ENCODE peak calls at places on chromosome 22, in five cellular contexts. One of them, this sample, is unnamed.
A peak's percentile ranks its signal among the peaks of the same experiment; 100 is the strongest.

GRCh38 chr22:32723632-32724031 is 77.9 kb upstream of the TIMP3 start:
- DNase-seq in WTC11: no peak
- DNase-seq in A549: no peak
- DNase-seq in IMR-90: peak; percentile 96
- DNase-seq in H1: no peak
- DNase-seq in this sample: no peak

GRCh38 chr22:24119476-24119875 is 61.8 kb upstream of the SUSD2 start:
- DNase-seq in WTC11: no peak
- DNase-seq in A549: no peak
- DNase-seq in IMR-90: no peak
- DNase-seq in H1: no peak
- DNase-seq in this sample: no peak

GRCh38 chr22:49735411-49736311 is 92.0 kb downstream of the BRD1 start:
- DNase-seq in WTC11: peak; percentile 81
- DNase-seq in A549: no peak
- DNase-seq in IMR-90: no peak
- DNase-seq in H1: no peak
- DNase-seq in this sample: peak; percentile 60

GRCh38 chr22:29768052-29768680 is 997 bp downstream of the UQCR10 start:
- DNase-seq in WTC11: no peak
- DNase-seq in A549: no peak
- DNase-seq in IMR-90: no peak
- DNase-seq in H1: no peak
- DNase-seq in this sample: no peak

GRCh38 chr22:35174398-35174797 is 82.9 kb upstream of the HMGXB4 start:
- DNase-seq in WTC11: no peak
- DNase-seq in A549: no peak
- DNase-seq in IMR-90: no peak
- DNase-seq in H1: no peak
- DNase-seq in this sample: no peak

GRCh38 chr22:33126881-33127280 is 68.7 kb upstream of the SYN3 start:
- DNase-seq in WTC11: no peak
- DNase-seq in A549: no peak
- DNase-seq in IMR-90: no peak
- DNase-seq in H1: peak; percentile 13
- DNase-seq in this sample: no peak

GRCh38 chr22:42296381-42296853 is 26.0 kb upstream of the TCF20 start:
- DNase-seq in WTC11: peak; percentile 54
- DNase-seq in A549: no peak
- DNase-seq in IMR-90: no peak
- DNase-seq in H1: no peak
- DNase-seq in this sample: no peak

GRCh38 chr22:49765091-49765771 is 62.4 kb downstream of the BRD1 start:
- DNase-seq in WTC11: no peak
- DNase-seq in A549: no peak
- DNase-seq in IMR-90: no peak
- DNase-seq in H1: no peak
- DNase-seq in this sample: no peak

GRCh38 chr22:50674127-50674493 is 1.5 kb downstream of the SHANK3 start:
- DNase-seq in WTC11: no peak
- DNase-seq in A549: no peak
- DNase-seq in IMR-90: no peak
- DNase-seq in H1: no peak
- DNase-seq in this sample: peak; percentile 17

GRCh38 chr22:27937453-27937852 is 18.4 kb upstream of the PITPNB start:
- DNase-seq in WTC11: no peak
- DNase-seq in A549: no peak
- DNase-seq in IMR-90: no peak
- DNase-seq in H1: no peak
- DNase-seq in this sample: no peak

GRCh38 chr22:40954095-40954494 is 2.9 kb downstream of the RBX1 start:
- DNase-seq in WTC11: no peak
- DNase-seq in A549: no peak
- DNase-seq in IMR-90: no peak
- DNase-seq in H1: no peak
- DNase-seq in this sample: no peak
- TF ChIP-seq USF2 in WTC11: no peak
- TF ChIP-seq USF2 in A549: no peak
- TF ChIP-seq USF2 in IMR-90: no peak
- TF ChIP-seq USF2 in H1: no peak
- TF ChIP-seq USF2 in this sample: no peak

GRCh38 chr22:46649176-46650077 is 29.2 kb downstream of the GRAMD4 start:
- DNase-seq in WTC11: no peak
- DNase-seq in A549: peak; percentile 63
- DNase-seq in IMR-90: peak; percentile 71
- DNase-seq in H1: no peak
- DNase-seq in this sample: peak; percentile 31
- TF ChIP-seq USF2 in WTC11: no peak
- TF ChIP-seq USF2 in A549: no peak
- TF ChIP-seq USF2 in IMR-90: no peak
- TF ChIP-seq USF2 in H1: no peak
- TF ChIP-seq USF2 in this sample: no peak

DNA sequence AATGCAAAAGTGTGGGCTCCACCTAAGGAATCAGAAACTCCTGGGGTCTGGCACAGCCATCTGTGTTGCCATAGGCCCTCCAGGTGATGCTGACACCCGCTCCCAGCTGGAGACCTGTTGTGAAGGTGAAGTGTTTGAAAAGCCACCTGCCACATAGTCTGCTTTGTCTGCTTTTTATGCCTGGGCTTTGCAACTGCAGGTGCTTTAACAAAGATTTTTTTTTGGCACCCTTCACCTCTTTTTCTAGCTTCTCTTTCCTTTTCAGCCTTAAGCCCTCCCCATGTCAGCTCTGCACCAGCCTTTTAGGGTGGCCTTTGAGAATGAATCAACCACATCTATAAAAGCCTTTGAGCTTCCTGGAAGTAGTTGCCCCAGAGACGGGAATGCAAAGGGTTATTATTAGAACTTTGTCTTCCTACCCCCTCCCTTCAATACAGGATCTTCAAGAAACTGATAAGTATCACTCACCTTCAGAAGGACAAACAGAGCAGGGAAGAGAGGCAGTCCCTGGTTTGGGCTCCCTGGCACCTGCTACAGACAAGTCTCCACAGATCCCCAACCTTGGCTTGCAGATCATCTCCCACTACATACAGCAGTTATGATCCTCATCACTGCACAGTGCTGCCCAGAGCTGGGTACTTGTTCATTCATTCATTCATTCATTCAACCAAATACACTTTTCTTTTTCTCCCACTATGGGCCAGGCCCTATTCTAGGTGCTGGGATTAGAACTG is 8.1 kb downstream of the PVALB start:
- DNase-seq in WTC11: no peak
- DNase-seq in A549: no peak
- DNase-seq in IMR-90: no peak
- DNase-seq in H1: no peak
- DNase-seq in this sample: no peak
- TF ChIP-seq USF2 in WTC11: no peak
- TF ChIP-seq USF2 in A549: no peak
- TF ChIP-seq USF2 in IMR-90: no peak
- TF ChIP-seq USF2 in H1: no peak
- TF ChIP-seq USF2 in this sample: no peak

GRCh38 chr22:19852177-19852781 is 2.4 kb downstream of the GNB1L start:
- DNase-seq in WTC11: no peak
- DNase-seq in A549: no peak
- DNase-seq in IMR-90: no peak
- DNase-seq in H1: no peak
- DNase-seq in this sample: no peak
- TF ChIP-seq USF2 in WTC11: no peak
- TF ChIP-seq USF2 in A549: no peak
- TF ChIP-seq USF2 in IMR-90: no peak
- TF ChIP-seq USF2 in H1: no peak
- TF ChIP-seq USF2 in this sample: no peak

DNA sequence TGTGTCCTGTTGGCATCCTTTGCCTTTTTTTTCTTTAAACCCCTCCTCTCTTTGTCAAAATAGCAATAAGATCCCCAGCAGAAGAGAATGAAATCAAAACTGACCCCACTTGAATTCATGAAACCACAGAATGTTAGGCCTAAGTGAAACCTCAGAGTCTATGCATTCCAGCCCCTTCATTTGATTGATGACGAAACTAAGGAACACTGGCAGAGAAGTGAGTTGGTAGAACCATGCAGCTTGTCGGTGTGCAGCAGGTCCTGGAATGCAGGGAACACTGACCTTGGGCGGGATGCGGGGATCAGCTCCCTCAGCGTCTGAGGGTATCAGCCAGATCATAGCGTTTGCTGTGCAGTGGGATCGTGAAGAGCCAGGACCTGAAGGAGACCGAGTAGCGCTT is 57.5 kb downstream of the GRK3 start:
- DNase-seq in WTC11: no peak
- DNase-seq in A549: no peak
- DNase-seq in IMR-90: peak; percentile 23
- DNase-seq in H1: no peak
- DNase-seq in this sample: no peak
- TF ChIP-seq USF2 in WTC11: no peak
- TF ChIP-seq USF2 in A549: no peak
- TF ChIP-seq USF2 in IMR-90: no peak
- TF ChIP-seq USF2 in H1: no peak
- TF ChIP-seq USF2 in this sample: no peak

DNA sequence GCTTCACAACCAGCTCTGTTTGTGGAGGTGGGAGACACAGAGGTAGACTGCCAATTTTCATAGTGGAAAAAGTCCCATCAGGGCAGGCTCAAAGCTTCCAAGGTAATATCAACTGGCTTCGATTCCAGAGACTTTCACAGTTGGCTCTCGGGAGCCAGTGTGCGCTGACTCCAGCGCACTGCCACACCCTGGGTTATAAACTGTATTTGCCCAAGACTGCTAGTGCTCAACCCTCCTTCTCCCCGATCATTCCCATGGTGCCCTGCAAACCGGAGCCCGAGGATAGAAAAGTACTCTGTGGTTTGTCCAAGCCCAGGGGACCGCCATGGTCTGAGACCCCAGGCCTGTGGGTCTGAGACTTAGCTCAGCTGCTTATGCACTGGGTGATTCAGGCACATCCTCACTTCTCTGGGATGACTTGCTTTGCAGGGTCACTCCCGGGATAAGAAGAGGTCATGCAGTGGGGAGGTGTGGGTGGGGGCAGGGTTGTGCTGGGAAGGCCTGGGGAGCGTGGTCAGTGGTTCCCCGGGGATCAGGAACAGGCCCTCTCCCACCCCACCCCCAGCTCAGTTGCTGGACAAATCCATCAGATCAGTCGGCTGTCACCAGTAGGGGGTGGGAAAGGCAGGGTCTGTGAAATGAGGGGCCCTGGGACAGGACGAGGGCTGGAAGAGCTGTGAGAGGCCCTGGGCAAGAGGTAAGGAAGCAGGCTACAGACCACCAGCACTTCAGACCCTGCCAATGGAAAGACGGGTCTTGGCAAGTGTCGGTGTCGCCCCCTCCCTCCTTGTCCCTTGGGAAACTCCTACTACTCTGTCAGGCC is 26.7 kb upstream of the PICK1 start:
- DNase-seq in WTC11: no peak
- DNase-seq in A549: no peak
- DNase-seq in IMR-90: peak; percentile 26
- DNase-seq in H1: no peak
- DNase-seq in this sample: no peak
- TF ChIP-seq USF2 in WTC11: no peak
- TF ChIP-seq USF2 in A549: no peak
- TF ChIP-seq USF2 in IMR-90: no peak
- TF ChIP-seq USF2 in H1: no peak
- TF ChIP-seq USF2 in this sample: no peak

GRCh38 chr22:36212896-36213295 is 11.3 kb upstream of the APOL4 start:
- DNase-seq in WTC11: no peak
- DNase-seq in A549: no peak
- DNase-seq in IMR-90: no peak
- DNase-seq in H1: no peak
- DNase-seq in this sample: no peak

GRCh38 chr22:36218648-36219047 is 17.0 kb upstream of the APOL4 start:
- DNase-seq in WTC11: no peak
- DNase-seq in A549: no peak
- DNase-seq in IMR-90: no peak
- DNase-seq in H1: no peak
- DNase-seq in this sample: no peak

GRCh38 chr22:36220457-36220921 is 18.8 kb downstream of the APOL2 start:
- DNase-seq in WTC11: no peak
- DNase-seq in A549: no peak
- DNase-seq in IMR-90: peak; percentile 59
- DNase-seq in H1: no peak
- DNase-seq in this sample: no peak

GRCh38 chr22:36213596-36213995 is 12.0 kb upstream of the APOL4 start:
- DNase-seq in WTC11: no peak
- DNase-seq in A549: no peak
- DNase-seq in IMR-90: no peak
- DNase-seq in H1: no peak
- DNase-seq in this sample: no peak

DNA sequence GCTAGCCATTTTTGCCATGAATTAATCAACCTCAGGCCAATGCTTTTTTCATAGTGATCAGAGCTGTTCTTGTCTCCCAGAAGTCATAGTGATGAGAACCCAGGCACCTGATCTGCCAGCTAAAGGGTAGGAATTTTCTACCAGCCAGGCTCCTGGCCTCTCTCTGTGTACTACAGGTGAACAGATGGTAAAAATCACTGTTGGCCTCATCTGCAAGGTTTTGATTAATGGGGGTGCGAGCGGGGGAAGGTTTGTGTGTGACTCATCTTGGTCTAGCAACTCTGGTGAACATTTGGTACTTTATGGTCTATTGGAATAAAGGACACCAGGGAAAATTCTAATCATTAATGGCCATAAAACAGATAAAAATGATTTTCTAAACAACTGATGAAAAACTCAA is 14.4 kb upstream of the APOL4 start:
- DNase-seq in WTC11: no peak
- DNase-seq in A549: no peak
- DNase-seq in IMR-90: no peak
- DNase-seq in H1: no peak
- DNase-seq in this sample: no peak
- TF ChIP-seq USF2 in WTC11: no peak
- TF ChIP-seq USF2 in A549: no peak
- TF ChIP-seq USF2 in IMR-90: no peak
- TF ChIP-seq USF2 in H1: no peak
- TF ChIP-seq USF2 in this sample: no peak